ENCODE peak calls at places on chromosomes 11 and 22, in four cellular contexts. One of them, this sample, is unnamed.

GRCh38 chr11:79371152-79371551 is 69.7 kb downstream of the TENM4 start:
- DNase-seq in psoas muscle: no peak
- DNase-seq in foreskin fibroblast: no peak
- DNase-seq in cardiac muscle cell: no peak
- DNase-seq in this sample: no peak

GRCh38 chr11:65493367-65494176 is 5.3 kb upstream of the MALAT1 start:
- DNase-seq in psoas muscle: peak; percentile 92
- DNase-seq in foreskin fibroblast: peak; percentile 89
- DNase-seq in cardiac muscle cell: no peak
- DNase-seq in this sample: peak; percentile 86

GRCh38 chr11:101442171-101442570 is 141.6 kb downstream of the TRPC6 start:
- DNase-seq in psoas muscle: no peak
- DNase-seq in foreskin fibroblast: peak; percentile 71
- DNase-seq in cardiac muscle cell: no peak
- DNase-seq in this sample: peak; percentile 32

GRCh38 chr11:72525466-72525865 is 91.1 kb upstream of the CLPB start:
- DNase-seq in psoas muscle: peak; percentile 52
- DNase-seq in foreskin fibroblast: no peak
- DNase-seq in cardiac muscle cell: no peak
- DNase-seq in this sample: no peak

GRCh38 chr11:88363566-88364169 is 26.1 kb upstream of the CTSC start:
- DNase-seq in psoas muscle: no peak
- DNase-seq in foreskin fibroblast: no peak
- DNase-seq in cardiac muscle cell: no peak
- DNase-seq in this sample: no peak

GRCh38 chr22:35315141-35315854 is 15.6 kb downstream of the TOM1 start:
- DNase-seq in psoas muscle: peak; percentile 80
- DNase-seq in foreskin fibroblast: no peak
- DNase-seq in cardiac muscle cell: no peak
- DNase-seq in this sample: no peak

GRCh38 chr11:64753019-64753379 is 6.8 kb downstream of the PYGM start:
- DNase-seq in psoas muscle: peak; percentile 38
- DNase-seq in foreskin fibroblast: no peak
- DNase-seq in cardiac muscle cell: no peak
- DNase-seq in this sample: no peak

GRCh38 chr22:23495614-23496444 is 84.3 kb downstream of the IGLL1 start:
- DNase-seq in psoas muscle: peak; percentile 15
- DNase-seq in foreskin fibroblast: no peak
- DNase-seq in cardiac muscle cell: no peak
- DNase-seq in this sample: no peak

GRCh38 chr22:25112538-25113253 is 87.0 kb upstream of the CRYBB3 start:
- DNase-seq in psoas muscle: peak; percentile 72
- DNase-seq in foreskin fibroblast: no peak
- DNase-seq in cardiac muscle cell: no peak
- DNase-seq in this sample: no peak

GRCh38 chr22:36702832-36703210 is 731 bp downstream of the CACNG2 start:
- DNase-seq in psoas muscle: no peak
- DNase-seq in foreskin fibroblast: no peak
- DNase-seq in cardiac muscle cell: no peak
- DNase-seq in this sample: no peak
- H3K4me3 ChIP-seq in psoas muscle: no peak overlapping the region
- H3K4me3 ChIP-seq in foreskin fibroblast: no peak overlapping the region
- H3K4me3 ChIP-seq in cardiac muscle cell: peak overlapping the region; percentile 20
- H3K4me3 ChIP-seq in this sample: no peak overlapping the region

GRCh38 chr11:78177216-78177615 is 11.2 kb downstream of the KCTD21 start:
- DNase-seq in psoas muscle: no peak
- DNase-seq in foreskin fibroblast: no peak
- DNase-seq in cardiac muscle cell: no peak
- DNase-seq in this sample: no peak
- H3K4me3 ChIP-seq in psoas muscle: no peak overlapping the region
- H3K4me3 ChIP-seq in foreskin fibroblast: no peak overlapping the region
- H3K4me3 ChIP-seq in cardiac muscle cell: no peak overlapping the region
- H3K4me3 ChIP-seq in this sample: no peak overlapping the region

DNA sequence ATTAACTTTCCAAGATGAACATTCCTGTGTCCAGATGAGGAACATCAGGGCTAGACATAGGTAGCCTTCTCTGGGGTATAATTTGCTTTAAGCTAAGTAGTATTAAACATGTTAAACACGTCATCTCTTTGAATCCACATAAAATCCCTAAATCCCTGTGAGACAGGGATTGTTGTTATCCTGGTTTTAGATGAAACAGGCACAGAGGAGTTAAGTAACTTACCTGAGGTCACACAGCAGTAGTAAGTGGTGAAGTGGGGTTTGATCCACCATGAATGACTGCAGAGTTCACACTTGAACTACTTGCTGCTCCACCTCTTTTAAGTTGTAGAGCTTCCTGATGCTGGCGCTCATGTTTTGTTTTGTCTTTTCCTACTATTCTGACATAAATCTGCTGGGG is 82.6 kb upstream of the NNMT start:
- DNase-seq in psoas muscle: no peak
- DNase-seq in foreskin fibroblast: no peak
- DNase-seq in cardiac muscle cell: no peak
- DNase-seq in this sample: no peak
- H3K4me3 ChIP-seq in psoas muscle: no peak overlapping the region
- H3K4me3 ChIP-seq in foreskin fibroblast: no peak overlapping the region
- H3K4me3 ChIP-seq in cardiac muscle cell: no peak overlapping the region
- H3K4me3 ChIP-seq in this sample: no peak overlapping the region

GRCh38 chr22:43919106-43919965 is 4.3 kb upstream of the PNPLA3 start:
- DNase-seq in psoas muscle: no peak
- DNase-seq in foreskin fibroblast: peak; percentile 37
- DNase-seq in cardiac muscle cell: no peak
- DNase-seq in this sample: no peak
- H3K4me3 ChIP-seq in psoas muscle: no peak overlapping the region
- H3K4me3 ChIP-seq in foreskin fibroblast: no peak overlapping the region
- H3K4me3 ChIP-seq in cardiac muscle cell: no peak overlapping the region
- H3K4me3 ChIP-seq in this sample: no peak overlapping the region

DNA sequence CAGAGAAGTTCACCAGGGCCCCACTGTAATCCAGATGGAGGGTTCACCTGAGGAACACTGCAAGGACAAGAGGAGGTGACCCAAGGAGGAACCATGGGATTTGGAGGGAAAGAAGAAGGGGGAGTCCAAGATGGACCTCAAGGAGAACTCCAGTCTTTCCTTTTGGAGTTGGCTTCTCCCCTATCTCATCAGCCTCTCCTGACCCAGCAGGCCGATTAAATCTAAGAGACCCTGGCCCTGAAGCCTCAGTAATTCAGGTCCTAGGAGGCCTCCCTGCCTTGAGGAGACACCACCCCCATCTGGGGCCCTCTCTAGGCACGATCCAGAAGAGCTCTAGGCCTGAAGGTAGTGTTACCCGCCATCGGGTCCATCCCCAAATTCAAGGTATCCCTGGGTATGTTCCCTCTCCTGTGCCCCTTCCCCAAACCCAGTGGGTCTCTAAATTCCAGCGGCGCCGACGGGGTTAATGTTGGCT is 15.1 kb upstream of the DGKZ start:
- DNase-seq in psoas muscle: no peak
- DNase-seq in foreskin fibroblast: no peak
- DNase-seq in cardiac muscle cell: no peak
- DNase-seq in this sample: no peak
- H3K4me3 ChIP-seq in psoas muscle: peak overlapping the region; percentile 62
- H3K4me3 ChIP-seq in foreskin fibroblast: no peak overlapping the region
- H3K4me3 ChIP-seq in cardiac muscle cell: peak overlapping the region; percentile 49
- H3K4me3 ChIP-seq in this sample: no peak overlapping the region

GRCh38 chr11:60854140-60854846 is 1.5 kb downstream of the PTGDR2 start:
- DNase-seq in psoas muscle: peak; percentile 17
- DNase-seq in foreskin fibroblast: no peak
- DNase-seq in cardiac muscle cell: no peak
- DNase-seq in this sample: no peak

GRCh38 chr11:60857378-60858232 is 1.9 kb upstream of the PTGDR2 start:
- DNase-seq in psoas muscle: peak; percentile 6
- DNase-seq in foreskin fibroblast: peak; percentile 49
- DNase-seq in cardiac muscle cell: no peak
- DNase-seq in this sample: no peak

GRCh38 chr11:60854847-60855725 is 664 bp downstream of the PTGDR2 start:
- DNase-seq in psoas muscle: peak; percentile 23
- DNase-seq in foreskin fibroblast: no peak
- DNase-seq in cardiac muscle cell: no peak
- DNase-seq in this sample: no peak

GRCh38 chr11:60858236-60858635 is 2.5 kb upstream of the PTGDR2 start:
- DNase-seq in psoas muscle: peak; percentile 33
- DNase-seq in foreskin fibroblast: no peak
- DNase-seq in cardiac muscle cell: no peak
- DNase-seq in this sample: no peak

DNA sequence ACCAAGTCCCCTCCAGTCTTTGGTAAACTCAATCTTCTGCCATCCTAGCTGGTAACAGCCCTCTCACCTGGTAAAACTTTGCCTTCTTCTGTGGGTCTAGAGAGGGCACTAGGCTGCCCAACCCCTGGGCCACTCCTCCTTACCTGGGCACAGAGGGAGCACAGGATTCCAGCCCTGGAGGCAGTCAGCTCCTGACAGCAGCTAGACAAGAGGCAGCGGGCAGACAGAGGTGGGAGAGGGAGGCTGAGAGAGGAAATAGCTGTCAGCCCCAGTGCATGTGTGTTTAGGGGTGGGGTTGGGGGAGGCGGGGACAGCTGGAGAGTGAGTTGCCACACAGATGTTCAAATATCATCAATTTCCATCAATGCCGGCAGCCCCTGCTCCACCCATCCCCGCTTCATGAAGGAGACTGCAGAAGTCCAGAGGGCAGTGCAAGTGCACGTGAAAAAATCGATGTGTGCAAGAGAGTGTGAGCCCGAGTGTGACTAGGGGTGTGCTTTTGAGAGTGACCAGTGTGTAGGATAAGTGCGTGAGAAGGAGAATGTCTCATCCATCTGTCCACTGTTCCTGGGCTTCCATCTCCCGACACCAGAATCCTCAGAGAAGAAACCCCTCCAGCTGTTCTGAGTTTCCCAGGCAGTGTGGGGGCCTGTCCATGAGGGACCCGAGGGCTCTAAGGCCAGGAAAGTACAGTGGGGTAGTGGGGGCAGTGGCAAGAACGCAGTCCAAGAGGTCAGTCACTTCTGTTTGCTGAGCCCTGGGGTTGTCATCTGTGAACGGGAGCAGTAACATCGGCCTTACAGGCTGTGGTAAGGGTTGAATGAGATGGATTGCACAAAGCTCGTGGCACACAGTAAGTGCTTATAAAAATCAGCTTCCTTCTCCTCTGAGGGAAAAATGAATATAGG is at the start of gene PTGDR2:
- DNase-seq in psoas muscle: peak; percentile 39
- DNase-seq in foreskin fibroblast: no peak
- DNase-seq in cardiac muscle cell: no peak
- DNase-seq in this sample: no peak
- H3K4me3 ChIP-seq in psoas muscle: peak within 1 kb of the TSS; percentile 34
- H3K4me3 ChIP-seq in foreskin fibroblast: no peak within 1 kb of the TSS
- H3K4me3 ChIP-seq in cardiac muscle cell: no peak within 1 kb of the TSS
- H3K4me3 ChIP-seq in this sample: no peak within 1 kb of the TSS

GRCh38 chr11:45900916-45901617 is 6.0 kb downstream of the FREY1 start:
- DNase-seq in psoas muscle: no peak
- DNase-seq in foreskin fibroblast: no peak
- DNase-seq in cardiac muscle cell: no peak
- DNase-seq in this sample: no peak
- H3K4me3 ChIP-seq in psoas muscle: peak overlapping the region; percentile 69
- H3K4me3 ChIP-seq in foreskin fibroblast: peak overlapping the region; percentile 62
- H3K4me3 ChIP-seq in cardiac muscle cell: no peak overlapping the region
- H3K4me3 ChIP-seq in this sample: peak overlapping the region; percentile 66

DNA sequence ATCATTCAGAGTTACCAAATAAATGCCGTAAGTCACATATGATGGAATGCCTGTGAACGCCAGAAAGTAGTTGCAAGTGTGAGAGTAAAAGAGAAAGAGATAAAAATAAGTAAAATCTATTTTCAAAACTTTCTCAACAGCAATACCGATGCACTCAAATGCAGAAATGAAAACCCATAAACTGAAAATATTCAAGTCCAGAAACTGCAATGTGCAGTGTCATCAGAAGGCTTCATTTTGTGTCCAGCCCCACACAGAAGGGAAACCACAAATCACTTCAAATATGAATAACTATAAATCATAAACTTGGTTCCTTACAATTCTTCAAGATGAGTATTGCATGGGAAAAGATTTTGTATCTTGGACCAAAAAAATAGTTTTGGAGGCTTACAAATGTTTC is 375.2 kb upstream of the ANO5 start:
- DNase-seq in psoas muscle: no peak
- DNase-seq in foreskin fibroblast: no peak
- DNase-seq in cardiac muscle cell: no peak
- DNase-seq in this sample: no peak
- H3K4me3 ChIP-seq in psoas muscle: no peak overlapping the region
- H3K4me3 ChIP-seq in foreskin fibroblast: no peak overlapping the region
- H3K4me3 ChIP-seq in cardiac muscle cell: no peak overlapping the region
- H3K4me3 ChIP-seq in this sample: no peak overlapping the region

DNA sequence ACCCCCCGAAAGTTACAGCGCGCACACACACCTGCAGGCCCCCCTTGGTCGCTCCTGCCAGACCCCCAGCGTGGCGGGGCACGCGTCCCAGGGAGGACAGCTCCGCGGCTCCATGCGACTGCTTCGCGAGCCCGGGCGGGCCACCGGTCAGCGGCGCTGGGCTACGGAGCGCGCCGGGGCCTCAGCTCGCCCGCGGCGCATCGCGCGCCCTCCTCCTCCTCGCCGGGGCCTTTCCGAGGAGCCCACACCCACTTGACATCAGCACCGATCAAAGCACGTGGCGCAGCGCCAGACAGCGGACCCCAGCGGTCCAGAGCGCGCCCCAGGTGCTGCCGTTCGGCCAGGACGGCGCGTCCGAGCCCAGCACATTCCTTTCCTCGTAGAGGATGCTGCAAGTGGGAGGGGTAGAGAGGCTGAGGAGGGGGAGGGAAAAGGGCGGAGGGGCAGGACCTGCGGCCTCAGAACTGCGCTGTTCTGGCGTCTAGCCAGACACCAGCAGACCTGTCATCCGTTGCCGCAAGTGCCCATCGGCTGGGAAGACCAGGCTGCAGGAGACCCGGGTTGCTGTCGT is 88.6 kb downstream of the PLEKHA7 start:
- DNase-seq in psoas muscle: peak; percentile 64
- DNase-seq in foreskin fibroblast: peak; percentile 18
- DNase-seq in cardiac muscle cell: peak; percentile 88
- DNase-seq in this sample: no peak
- H3K4me3 ChIP-seq in psoas muscle: peak overlapping the region; percentile 69
- H3K4me3 ChIP-seq in foreskin fibroblast: no peak overlapping the region
- H3K4me3 ChIP-seq in cardiac muscle cell: peak overlapping the region; percentile 78
- H3K4me3 ChIP-seq in this sample: peak overlapping the region; percentile 25

GRCh38 chr11:27281276-27281675 is 81.7 kb downstream of the CCDC34 start:
- DNase-seq in psoas muscle: no peak
- DNase-seq in foreskin fibroblast: no peak
- DNase-seq in cardiac muscle cell: no peak
- DNase-seq in this sample: no peak
- H3K4me3 ChIP-seq in psoas muscle: no peak overlapping the region
- H3K4me3 ChIP-seq in foreskin fibroblast: no peak overlapping the region
- H3K4me3 ChIP-seq in cardiac muscle cell: no peak overlapping the region
- H3K4me3 ChIP-seq in this sample: no peak overlapping the region